ENCODE peak calls at places on chromosome 14, in six cellular contexts. I is prostate gland, S is SK-N-SH, J is stomach, C is OCI-LY7, E is left lung. F is an unnamed sample.

GRCh38 chr14:70697681-70698080 is 56.0 kb downstream of the TTC9 start:
- DNase-seq in I (no peak), S (no peak), J (no peak), C (no peak), E (no peak), F (peak; percentile 15)

GRCh38 chr14:103687712-103688111 is 27.5 kb downstream of the XRCC3 start:
- DNase-seq in I (no peak), S (no peak), J (no peak), C (no peak), E (no peak), F (no peak)

GRCh38 chr14:104805326-104805678 is 4.4 kb downstream of the ZBTB42 start:
- DNase-seq in I (no peak), S (peak; percentile 36), J (peak; percentile 57), C (no peak), E (peak; percentile 81), F (peak; percentile 58)

GRCh38 chr14:104393199-104393897 is 186.2 kb upstream of the C14orf180 start:
- DNase-seq in I (no peak), S (peak; percentile 35), J (peak; percentile 21), C (no peak), E (peak; percentile 79), F (no peak)

GRCh38 chr14:22084393-22085281 is 411.0 kb upstream of the OR4E1 start:
- DNase-seq in I (peak; percentile 13), S (peak; percentile 27), J (no peak), C (peak; percentile 71), E (no peak), F (no peak)

GRCh38 chr14:49405291-49405690 is 180.9 kb downstream of the RPS29 start:
- DNase-seq in I (no peak), S (no peak), J (no peak), C (no peak), E (no peak), F (no peak)

GRCh38 chr14:50319293-50319692 is 7.2 kb downstream of the DMAC2L start:
- DNase-seq in I (no peak), S (no peak), J (no peak), C (no peak), E (no peak), F (no peak)

GRCh38 chr14:92207928-92208265 is 86.1 kb downstream of the CPSF2 start:
- DNase-seq in I (no peak), S (no peak), J (no peak), C (no peak), E (no peak), F (no peak)

GRCh38 chr14:44586910-44587309 is 79.8 kb upstream of the FSCB start:
- DNase-seq in I (no peak), S (no peak), J (no peak), C (no peak), E (no peak), F (no peak)

GRCh38 chr14:56816575-56817391 is 6.5 kb upstream of the OTX2 start:
- DNase-seq in I (no peak), S (no peak), J (no peak), C (no peak), E (no peak), F (no peak)

GRCh38 chr14:67722293-67722692 is 20.6 kb downstream of the RDH12 start:
- DNase-seq in I (peak; percentile 39), S (peak; percentile 58), J (peak; percentile 69), C (no peak), E (no peak), F (no peak)

GRCh38 chr14:94623422-94623809 is 11.2 kb downstream of the SERPINA3 start:
- DNase-seq in I (no peak), S (no peak), J (no peak), C (no peak), E (no peak), F (no peak)

GRCh38 chr14:95322646-95323045 is 2.9 kb upstream of the CLMN start:
- DNase-seq in I (no peak), S (no peak), J (no peak), C (no peak), E (no peak), F (no peak)

GRCh38 chr14:57199911-57200310 is 68.8 kb downstream of the EXOC5 start:
- DNase-seq in I (no peak), S (no peak), J (no peak), C (no peak), E (no peak), F (no peak)

GRCh38 chr14:91255026-91255695 is 10.7 kb upstream of the GPR68 start:
- DNase-seq in I (no peak), S (no peak), J (no peak), C (no peak), E (no peak), F (no peak)

GRCh38 chr14:65639216-65639615 is 226.7 kb downstream of the FUT8 start:
- DNase-seq in I (no peak), S (no peak), J (no peak), C (no peak), E (no peak), F (no peak)

GRCh38 chr14:32728957-32729356 is 209.7 kb upstream of the NPAS3 start:
- DNase-seq in I (no peak), S (no peak), J (no peak), C (no peak), E (no peak), F (no peak)

GRCh38 chr14:67491741-67492504 is 3.4 kb upstream of the TMEM229B start:
- DNase-seq in I (no peak), S (peak; percentile 73), J (no peak), C (no peak), E (no peak), F (no peak)

GRCh38 chr14:35419429-35419841 is 14.9 kb upstream of the NFKBIA start:
- DNase-seq in I (no peak), S (no peak), J (no peak), C (no peak), E (no peak), F (no peak)

GRCh38 chr14:59294662-59294992 is 106.2 kb downstream of the DAAM1 start:
- DNase-seq in I (no peak), S (no peak), J (no peak), C (no peak), E (no peak), F (no peak)

GRCh38 chr14:91354221-91354916 is 63.3 kb downstream of the CCDC88C start:
- DNase-seq in I (no peak), S (no peak), J (no peak), C (peak; percentile 52), E (peak; percentile 16), F (no peak)

GRCh38 chr14:53327716-53328115 is 174.6 kb upstream of the DDHD1 start:
- DNase-seq in I (no peak), S (no peak), J (no peak), C (no peak), E (no peak), F (no peak)

GRCh38 chr14:35146711-35147149 is 24.4 kb downstream of the PRORP start:
- DNase-seq in I (no peak), S (no peak), J (no peak), C (no peak), E (no peak), F (no peak)

GRCh38 chr14:69715725-69716482 is 51.0 kb upstream of the SRSF5 start:
- DNase-seq in I (peak; percentile 86), S (peak; percentile 80), J (peak; percentile 73), C (no peak), E (no peak), F (peak; percentile 69)

GRCh38 chr14:94408546-94409095 is 20.2 kb upstream of the SERPINA1 start:
- DNase-seq in I (no peak), S (no peak), J (no peak), C (no peak), E (no peak), F (no peak)

GRCh38 chr14:36655963-36656768 is 5.5 kb upstream of the PAX9 start:
- DNase-seq in I (no peak), S (peak; percentile 66), J (no peak), C (peak; percentile 40), E (peak; percentile 67), F (peak; percentile 55)

GRCh38 chr14:36656769-36657408 is 4.8 kb upstream of the PAX9 start:
- DNase-seq in I (no peak), S (no peak), J (no peak), C (no peak), E (no peak), F (no peak)

GRCh38 chr14:36658091-36659009 is 3.3 kb upstream of the PAX9 start:
- DNase-seq in I (no peak), S (no peak), J (no peak), C (no peak), E (peak; percentile 68), F (no peak)

GRCh38 chr14:36659010-36659821 is 2.4 kb upstream of the PAX9 start:
- DNase-seq in I (no peak), S (no peak), J (no peak), C (no peak), E (no peak), F (no peak)

GRCh38 chr14:36657409-36658090 is 4.1 kb upstream of the PAX9 start:
- DNase-seq in I (peak; percentile 50), S (peak; percentile 41), J (no peak), C (no peak), E (peak; percentile 73), F (no peak)
- H3K4me3 ChIP-seq in I (peak overlapping the region; percentile 38), S (no peak overlapping the region), J (peak overlapping the region; percentile 18), C (no peak overlapping the region), E (no peak overlapping the region), F (no peak overlapping the region)

GRCh38 chr14:75188520-75189267 is 12.3 kb upstream of the TMED10 start:
- DNase-seq in I (no peak), S (no peak), J (no peak), C (peak; percentile 92), E (no peak), F (peak; percentile 47)
- TF ChIP-seq CTCF in I (no peak), S (no peak), J (no peak), C (peak; percentile 53), E (no peak), F (no peak)

GRCh38 chr14:75445958-75446357 is 18.1 kb downstream of the JDP2 start:
- DNase-seq in I (no peak), S (no peak), J (no peak), C (no peak), E (no peak), F (no peak)

GRCh38 chr14:75449703-75450102 is 21.9 kb downstream of the JDP2 start:
- DNase-seq in I (no peak), S (no peak), J (no peak), C (no peak), E (no peak), F (peak; percentile 55)

GRCh38 chr14:75443203-75443969 is 15.6 kb downstream of the JDP2 start:
- DNase-seq in I (no peak), S (no peak), J (no peak), C (no peak), E (no peak), F (no peak)

GRCh38 chr14:75448209-75448608 is 20.4 kb downstream of the JDP2 start:
- DNase-seq in I (no peak), S (no peak), J (no peak), C (no peak), E (no peak), F (no peak)

GRCh38 chr14:75446447-75446846 is 18.6 kb downstream of the JDP2 start:
- DNase-seq in I (no peak), S (no peak), J (no peak), C (no peak), E (no peak), F (no peak)
- H3K4me1 ChIP-seq in I (peaks cover 15% of the 10 kb centered on the region), S (no peaks in the 10 kb centered on the region), J (peaks cover 38% of the 10 kb centered on the region), C (peaks cover 91% of the 10 kb centered on the region), E (peaks cover 74% of the 10 kb centered on the region), F (peaks cover 33% of the 10 kb centered on the region)

DNA sequence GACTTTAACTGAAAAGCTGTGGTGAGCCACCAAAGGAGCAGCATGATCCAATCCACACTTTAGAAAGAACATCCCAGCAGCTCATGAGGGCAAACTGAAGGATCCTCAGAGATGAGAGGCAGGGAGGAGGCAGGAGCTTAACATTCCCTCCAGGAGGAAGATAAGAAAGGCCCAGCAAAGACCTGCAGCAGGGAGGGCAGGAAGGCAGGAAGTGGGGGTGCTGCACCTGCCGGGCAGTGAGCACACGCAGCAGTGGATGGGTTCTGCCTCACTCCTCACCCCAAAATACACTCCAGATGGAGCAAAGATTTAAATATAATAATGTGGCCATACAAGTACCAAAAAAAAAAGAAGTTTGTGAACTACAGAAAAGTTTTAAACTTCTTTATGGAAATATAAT is 48.4 kb downstream of the GCH1 start:
- DNase-seq in I (no peak), S (no peak), J (no peak), C (peak; percentile 14), E (no peak), F (no peak)
- H3K4me3 ChIP-seq in I (no peak overlapping the region), S (no peak overlapping the region), J (no peak overlapping the region), C (no peak overlapping the region), E (no peak overlapping the region), F (no peak overlapping the region)